ENCODE peak calls at places on chromosomes 5 and 9, in five cellular contexts. P is neuronal stem cell, L is mesenchymal stem cell, K is IMR-90, J is H9. X is an unnamed sample.

GRCh38 chr9:125889524-125890473 is 142.6 kb downstream of the PBX3 start:
- DNase-seq in P (peak; percentile 54), L (peak; percentile 58), K (peak; percentile 52), J (peak; percentile 51), X (peak; percentile 33)

GRCh38 chr5:103624748-103625147 is 62.2 kb upstream of the NUDT12 start:
- DNase-seq in P (no peak), L (peak; percentile 39), K (peak; percentile 8), J (no peak), X (peak; percentile 18)

GRCh38 chr5:159257629-159258283 is 5.3 kb upstream of the UBLCP1 start:
- DNase-seq in P (no peak), L (no peak), K (no peak), J (no peak), X (no peak)

GRCh38 chr5:14995229-14995628 is 123.7 kb upstream of the ANKH start:
- DNase-seq in P (no peak), L (peak; percentile 11), K (peak; percentile 22), J (no peak), X (no peak)

GRCh38 chr5:56259002-56259511 is 25.9 kb upstream of the ANKRD55 start:
- DNase-seq in P (no peak), L (peak; percentile 98), K (peak; percentile 97), J (no peak), X (peak; percentile 28)

GRCh38 chr5:58933891-58934628 is 351.2 kb downstream of the RAB3C start:
- DNase-seq in P (no peak), L (no peak), K (no peak), J (no peak), X (no peak)

GRCh38 chr5:157245477-157245876 is 20.4 kb upstream of the CYFIP2 start:
- DNase-seq in P (no peak), L (peak; percentile 19), K (no peak), J (peak; percentile 47), X (no peak)

GRCh38 chr5:10724799-10725507 is 36.1 kb downstream of the DAP start:
- DNase-seq in P (no peak), L (peak; percentile 84), K (peak; percentile 93), J (no peak), X (no peak)

GRCh38 chr5:117681855-117682254 is 1107.2 kb upstream of the SEMA6A start:
- DNase-seq in P (no peak), L (no peak), K (no peak), J (no peak), X (no peak)

GRCh38 chr5:9667906-9668305 is 37.8 kb upstream of the TAS2R1 start:
- DNase-seq in P (no peak), L (no peak), K (no peak), J (no peak), X (no peak)

GRCh38 chr5:1752881-1753280 is 46.8 kb downstream of the MRPL36 start:
- DNase-seq in P (no peak), L (no peak), K (no peak), J (no peak), X (no peak)

GRCh38 chr9:89379508-89380115 is 61.3 kb downstream of the SECISBP2 start:
- DNase-seq in P (no peak), L (no peak), K (no peak), J (no peak), X (no peak)

GRCh38 chr5:98880151-98880550 is 48.7 kb downstream of the CHD1 start:
- DNase-seq in P (no peak), L (no peak), K (no peak), J (no peak), X (peak; percentile 1)

GRCh38 chr5:177447066-177447610 is 524 bp downstream of the PRR7 start:
- DNase-seq in P (peak; percentile 82), L (peak; percentile 57), K (peak; percentile 25), J (peak; percentile 76), X (no peak)

GRCh38 chr5:171420429-171421231 is 1.2 kb downstream of the FGF18 start:
- DNase-seq in P (no peak), L (peak; percentile 65), K (peak; percentile 89), J (peak; percentile 41), X (no peak)

GRCh38 chr9:129412814-129413536 is 207.9 kb downstream of the C9orf50 start:
- DNase-seq in P (no peak), L (peak; percentile 97), K (peak; percentile 78), J (no peak), X (peak; percentile 69)

GRCh38 chr5:174532453-174533126 is 191.8 kb upstream of the MSX2 start:
- DNase-seq in P (peak; percentile 55), L (peak; percentile 98), K (peak; percentile 98), J (peak; percentile 95), X (peak; percentile 98)

GRCh38 chr5:133993152-133993548 is 11.6 kb downstream of the VDAC1 start:
- DNase-seq in P (no peak), L (no peak), K (peak; percentile 82), J (no peak), X (no peak)

GRCh38 chr5:74281191-74281590 is 359.3 kb downstream of the ENC1 start:
- DNase-seq in P (no peak), L (no peak), K (no peak), J (no peak), X (no peak)

GRCh38 chr5:135894789-135895188 is 852 bp downstream of the IL9 start:
- DNase-seq in P (no peak), L (no peak), K (no peak), J (no peak), X (no peak)

GRCh38 chr9:122261469-122261881 is 3.2 kb downstream of the RBM18 start:
- DNase-seq in P (no peak), L (peak; percentile 76), K (peak; percentile 67), J (no peak), X (no peak)

GRCh38 chr5:54832846-54833245 is 152.5 kb downstream of the ESM1 start:
- DNase-seq in P (no peak), L (peak; percentile 77), K (peak; percentile 53), J (no peak), X (peak; percentile 26)

GRCh38 chr9:134968823-134969090 is 51.0 kb upstream of the FCN1 start:
- DNase-seq in P (no peak), L (no peak), K (no peak), J (no peak), X (no peak)

GRCh38 chr5:169350016-169350415 is 49.1 kb upstream of the SLIT3 start:
- DNase-seq in P (no peak), L (peak; percentile 37), K (peak; percentile 53), J (no peak), X (no peak)

GRCh38 chr5:65832603-65833228 is 93.7 kb upstream of the ERBIN start:
- DNase-seq in P (no peak), L (no peak), K (no peak), J (no peak), X (no peak)

GRCh38 chr9:3863114-3863528 is 337.3 kb upstream of the RFX3 start:
- DNase-seq in P (no peak), L (peak; percentile 91), K (peak; percentile 92), J (no peak), X (no peak)

GRCh38 chr9:113590991-113591898 is 127.7 kb downstream of the RGS3 start:
- DNase-seq in P (peak; percentile 79), L (peak; percentile 80), K (peak; percentile 62), J (peak; percentile 93), X (peak; percentile 68)

GRCh38 chr9:134475051-134475790 is 149.0 kb downstream of the RXRA start:
- DNase-seq in P (no peak), L (peak; percentile 80), K (peak; percentile 81), J (no peak), X (no peak)

GRCh38 chr9:69265891-69266290 is 59.1 kb upstream of the ENTREP1 start:
- DNase-seq in P (no peak), L (peak; percentile 24), K (peak; percentile 53), J (no peak), X (no peak)

GRCh38 chr9:132588501-132589147 is 6.2 kb downstream of the BARHL1 start:
- DNase-seq in P (no peak), L (no peak), K (no peak), J (no peak), X (peak; percentile 2)
- H4K91ac ChIP-seq in P (no peak overlapping the region), L (no peak overlapping the region), K (no peak overlapping the region), J (no peak overlapping the region), X (no peak overlapping the region)

GRCh38 chr9:137299938-137300337 is 2.1 kb downstream of the NRARP start:
- DNase-seq in P (no peak), L (no peak), K (no peak), J (peak; percentile 39), X (no peak)

GRCh38 chr9:137302176-137303030 is at the start of gene NRARP:
- DNase-seq in P (peak; percentile 86), L (peak; percentile 72), K (peak; percentile 64), J (peak; percentile 77), X (peak; percentile 52)

GRCh38 chr9:137300607-137301085 is 1.4 kb downstream of the NRARP start:
- DNase-seq in P (peak; percentile 70), L (peak; percentile 90), K (peak; percentile 20), J (peak; percentile 68), X (no peak)

GRCh38 chr9:137303031-137303892 is 1.2 kb upstream of the NRARP start:
- DNase-seq in P (no peak), L (no peak), K (no peak), J (peak; percentile 52), X (peak; percentile 9)

GRCh38 chr9:137301086-137301947 is 754 bp downstream of the NRARP start:
- DNase-seq in P (peak; percentile 75), L (peak; percentile 64), K (peak; percentile 39), J (peak; percentile 59), X (peak; percentile 32)
- H4K91ac ChIP-seq in P (peak overlapping the region; percentile 56), L (no peak overlapping the region), K (no peak overlapping the region), J (no peak overlapping the region), X (no peak overlapping the region)

GRCh38 chr9:124101593-124101992 is 90.0 kb downstream of the LHX2 start:
- DNase-seq in P (no peak), L (no peak), K (no peak), J (no peak), X (no peak)

GRCh38 chr9:124099860-124100259 is 88.3 kb downstream of the LHX2 start:
- DNase-seq in P (no peak), L (no peak), K (no peak), J (no peak), X (no peak)

GRCh38 chr9:124102363-124102762 is 90.8 kb downstream of the LHX2 start:
- DNase-seq in P (no peak), L (no peak), K (no peak), J (no peak), X (no peak)

GRCh38 chr9:124098141-124098905 is 86.8 kb downstream of the LHX2 start:
- DNase-seq in P (no peak), L (no peak), K (no peak), J (no peak), X (peak; percentile 55)
- H4K91ac ChIP-seq in P (no peak overlapping the region), L (no peak overlapping the region), K (no peak overlapping the region), J (no peak overlapping the region), X (no peak overlapping the region)

DNA sequence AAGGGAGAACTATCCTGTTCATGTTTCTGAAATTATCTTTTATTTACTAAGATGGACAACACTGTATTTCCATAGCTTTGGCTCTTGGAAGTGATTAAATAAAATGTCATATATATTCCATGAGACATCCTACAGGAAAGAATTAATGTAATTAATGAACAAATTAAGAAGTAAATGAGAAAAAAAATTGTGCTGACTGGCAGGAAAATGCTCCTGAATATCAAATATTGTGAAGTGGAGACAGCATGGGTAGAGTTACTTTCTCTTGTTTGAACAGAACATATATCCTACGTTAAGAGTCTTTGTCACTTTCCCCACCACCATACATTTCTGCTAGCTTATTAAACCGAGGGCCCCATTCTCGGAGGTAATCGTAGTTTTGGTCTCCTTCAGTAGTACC is 157.4 kb downstream of the CDH10 start:
- DNase-seq in P (no peak), L (no peak), K (no peak), J (no peak), X (no peak)
- H4K91ac ChIP-seq in P (no peak overlapping the region), L (no peak overlapping the region), K (no peak overlapping the region), J (no peak overlapping the region), X (no peak overlapping the region)

X was measured in trophoblast cell.